ENCODE peak calls at places on chromosome 12, in seven cellular contexts. Z is stomach, P is H1, D is left ventricle myocardium inferior, B is uterus, M is esophagus squamous epithelium, O is right lobe of liver. G is an unnamed sample.
A peak's percentile ranks its signal among the peaks of the same experiment; 100 is the strongest.

GRCh38 chr12:92034858-92035401 is 110.7 kb downstream of the BTG1 start:
- DNase-seq in Z (peak; percentile 59), P (no peak), D (peak; percentile 43), B (peak; percentile 71), M (no peak), O (peak; percentile 65), G (no peak)

GRCh38 chr12:116370886-116371580 is 93.5 kb upstream of the MED13L start:
- DNase-seq in Z (no peak), P (no peak), D (no peak), B (no peak), M (no peak), O (no peak), G (no peak)

GRCh38 chr12:2682301-2683282 is 112.2 kb upstream of the FKBP4 start:
- DNase-seq in Z (no peak), P (no peak), D (no peak), B (no peak), M (no peak), O (no peak), G (no peak)

GRCh38 chr12:79455314-79455713 is 235.4 kb downstream of the PAWR start:
- DNase-seq in Z (no peak), P (no peak), D (no peak), B (peak; percentile 30), M (no peak), O (no peak), G (no peak)

GRCh38 chr12:95653761-95654546 is 102.7 kb upstream of the USP44 start:
- DNase-seq in Z (no peak), P (no peak), D (no peak), B (no peak), M (no peak), O (no peak), G (no peak)

GRCh38 chr12:104303538-104304151 is at the start of gene EID3:
- DNase-seq in Z (peak; percentile 91), P (peak; percentile 95), D (peak; percentile 93), B (peak; percentile 86), M (peak; percentile 20), O (peak; percentile 86), G (peak; percentile 57)

GRCh38 chr12:13173012-13173441 is 23.5 kb upstream of the EMP1 start:
- DNase-seq in Z (no peak), P (no peak), D (no peak), B (peak; percentile 43), M (no peak), O (no peak), G (no peak)

GRCh38 chr12:120996133-120996746 is 17.9 kb downstream of the HNF1A start:
- DNase-seq in Z (no peak), P (no peak), D (no peak), B (no peak), M (no peak), O (no peak), G (no peak)

GRCh38 chr12:44774815-44775411 is 101.2 kb downstream of the NELL2 start:
- DNase-seq in Z (peak; percentile 42), P (peak; percentile 91), D (no peak), B (no peak), M (no peak), O (peak; percentile 35), G (no peak)

GRCh38 chr12:99135376-99135775 is 490.3 kb downstream of the APAF1 start:
- DNase-seq in Z (no peak), P (no peak), D (no peak), B (no peak), M (no peak), O (no peak), G (no peak)

GRCh38 chr12:26970136-26970535 is 31.9 kb downstream of the FGFR1OP2 start:
- DNase-seq in Z (no peak), P (no peak), D (no peak), B (no peak), M (no peak), O (no peak), G (no peak)

GRCh38 chr12:132131952-132132351 is 12.2 kb downstream of the DDX51 start:
- DNase-seq in Z (no peak), P (no peak), D (no peak), B (no peak), M (no peak), O (no peak), G (no peak)

GRCh38 chr12:95205685-95206084 is 11.6 kb downstream of the FGD6 start:
- DNase-seq in Z (no peak), P (no peak), D (no peak), B (peak; percentile 55), M (no peak), O (no peak), G (no peak)

DNA sequence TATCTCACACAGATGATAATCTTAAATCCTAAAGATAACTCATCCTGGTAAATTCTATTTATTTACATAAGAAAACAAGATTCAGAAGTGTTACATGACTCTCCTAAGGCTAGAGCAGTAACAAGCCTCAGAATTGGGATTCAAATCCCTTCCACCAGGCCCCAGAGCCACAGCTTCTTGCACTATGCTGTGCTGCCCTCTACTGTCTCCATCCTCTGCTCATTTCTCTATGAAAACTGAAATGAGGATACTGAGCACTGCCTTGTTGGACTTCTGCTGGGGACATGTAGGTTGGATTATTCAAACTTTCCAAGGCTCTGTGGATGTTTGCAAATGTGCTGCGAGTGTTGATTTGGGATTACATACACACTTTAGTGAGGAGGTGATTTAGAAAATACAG is 23.5 kb upstream of the C12orf50 start:
- DNase-seq in Z (no peak), P (no peak), D (no peak), B (no peak), M (no peak), O (peak; percentile 51), G (no peak)
- TF ChIP-seq CTCF in Z (no peak), P (peak; percentile 51), D (peak; percentile 46), B (no peak), M (peak; percentile 17), O (peak; percentile 64), G (no peak)

GRCh38 chr12:52612431-52613290 is 5.7 kb downstream of the KRT73 start:
- DNase-seq in Z (no peak), P (no peak), D (no peak), B (no peak), M (no peak), O (no peak), G (no peak)
- H3K27me3 ChIP-seq in Z (no peaks in the 10 kb centered on the region), P (no peaks in the 10 kb centered on the region), D (peaks cover 88% of the 10 kb centered on the region), B (no peaks in the 10 kb centered on the region), M (no peaks in the 10 kb centered on the region), O (no peaks in the 10 kb centered on the region), G (no peaks in the 10 kb centered on the region)

GRCh38 chr12:9717070-9717925 is 15.6 kb downstream of the CLECL1 start:
- DNase-seq in Z (no peak), P (no peak), D (no peak), B (no peak), M (no peak), O (no peak), G (no peak)
- H3K27ac ChIP-seq in Z (no peak overlapping the region), P (no peak overlapping the region), D (no peak overlapping the region), B (no peak overlapping the region), M (no peak overlapping the region), O (no peak overlapping the region), G (no peak overlapping the region)

DNA sequence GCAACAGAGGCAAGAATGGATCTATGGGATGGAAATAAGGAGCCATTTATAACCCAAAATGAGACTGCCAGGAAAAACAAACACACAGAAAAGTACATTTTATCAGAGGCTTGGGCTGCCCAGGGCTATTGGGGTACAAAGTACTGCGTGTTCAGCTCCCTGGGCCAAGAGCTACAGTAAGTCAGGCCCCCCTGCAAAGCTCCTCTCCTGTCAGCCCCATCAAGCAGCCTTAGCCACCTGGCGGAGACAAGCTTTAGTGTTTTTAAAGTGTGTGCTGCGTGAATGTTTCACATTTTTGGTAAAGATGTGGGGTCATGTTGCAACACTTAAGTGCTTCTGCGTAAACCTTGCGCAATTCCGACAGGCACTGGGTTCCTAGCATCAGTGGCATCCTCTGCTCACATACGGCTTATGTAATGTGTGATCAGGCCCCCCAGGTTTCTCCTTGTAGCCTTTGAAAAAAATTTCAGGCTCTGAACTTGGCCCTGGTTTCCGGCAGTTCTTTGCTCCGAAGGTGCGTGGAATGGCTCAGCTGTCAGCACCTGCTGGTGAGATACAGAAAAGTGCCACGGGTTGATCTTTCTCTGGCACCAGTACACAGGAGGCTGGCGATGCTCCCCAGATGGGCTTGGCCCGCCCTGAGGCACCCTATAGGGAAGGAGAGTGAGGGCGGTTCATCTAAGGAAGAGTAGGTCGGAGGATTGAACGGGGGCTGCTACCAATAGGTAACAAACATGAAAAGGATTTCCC is 198.7 kb upstream of the EEA1 start:
- DNase-seq in Z (peak; percentile 32), P (peak; percentile 49), D (peak; percentile 78), B (peak; percentile 37), M (no peak), O (peak; percentile 86), G (peak; percentile 60)
- TF ChIP-seq CTCF in Z (no peak), P (peak; percentile 20), D (peak; percentile 58), B (no peak), M (peak; percentile 25), O (peak; percentile 40), G (peak; percentile 72)

DNA sequence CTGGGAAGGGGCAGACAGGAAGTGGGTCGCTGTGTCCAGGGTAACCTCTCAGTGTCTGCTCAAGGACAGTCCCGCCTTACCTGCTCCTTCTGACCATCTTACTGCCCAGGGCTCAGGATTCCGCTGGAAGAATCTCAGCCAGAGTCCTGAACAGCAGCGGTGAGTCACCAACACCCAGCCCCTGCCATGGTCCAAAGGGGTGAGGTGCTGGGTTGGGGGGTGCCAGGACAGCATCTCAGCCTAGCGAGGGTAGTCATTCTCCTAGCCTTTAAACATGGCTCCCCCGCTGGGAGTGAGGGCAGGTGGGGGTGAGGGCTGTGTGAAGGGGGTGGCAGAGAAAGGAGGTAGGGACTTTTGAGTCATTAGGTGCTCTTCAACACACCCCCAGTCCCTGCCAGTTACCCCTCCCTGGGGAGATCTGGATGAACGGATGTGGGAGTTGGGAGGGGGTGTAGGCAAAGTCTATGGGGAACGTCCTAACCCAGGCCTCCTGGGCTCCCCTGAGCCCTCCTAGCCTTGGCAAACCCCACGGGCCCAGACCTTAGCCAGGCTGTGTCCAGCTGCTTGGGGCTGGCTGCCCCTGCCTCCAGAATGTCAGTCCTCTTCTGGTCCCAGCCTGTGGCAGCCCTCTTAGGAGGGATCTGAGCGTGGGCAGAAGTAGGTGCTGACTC is 2.5 kb downstream of the TAMALIN start:
- DNase-seq in Z (no peak), P (no peak), D (no peak), B (peak; percentile 28), M (no peak), O (no peak), G (no peak)
- H3K27me3 ChIP-seq in Z (no peaks in the 10 kb centered on the region), P (peaks cover 52% of the 10 kb centered on the region), D (peaks cover 31% of the 10 kb centered on the region), B (no peaks in the 10 kb centered on the region), M (no peaks in the 10 kb centered on the region), O (no peaks in the 10 kb centered on the region), G (no peaks in the 10 kb centered on the region)